ENCODE peak calls at places on chromosomes 4 and X, in eight cellular contexts. H, M, V, I, U, E, K and S are unnamed samples.

GRCh38 chr4:3832536-3833220 is 66.5 kb downstream of the ADRA2C start:
- DNase-seq in H (no peak), M (no peak), V (no peak), I (no peak), U (no peak), E (no peak), K (no peak), S (no peak)

GRCh38 chr4:7518871-7519637 is 84.3 kb upstream of the PSAPL1 start:
- DNase-seq in H (no peak), M (no peak), V (no peak), I (no peak), U (no peak), E (no peak), K (no peak), S (no peak)

GRCh38 chr4:147772459-147772969 is 40.6 kb downstream of the ARHGAP10 start:
- DNase-seq in H (peak; percentile 94), M (no peak), V (no peak), I (no peak), U (no peak), E (peak; percentile 54), K (peak; percentile 80), S (no peak)

GRCh38 chr4:10160280-10160856 is 43.8 kb upstream of the WDR1 start:
- DNase-seq in H (no peak), M (peak; percentile 51), V (no peak), I (no peak), U (no peak), E (peak; percentile 5), K (peak; percentile 79), S (no peak)

GRCh38 chr4:76990288-76991080 is 40.9 kb downstream of the SEPTIN11 start:
- DNase-seq in H (peak; percentile 99), M (no peak), V (no peak), I (no peak), U (peak; percentile 39), E (no peak), K (peak; percentile 76), S (no peak)

GRCh38 chrX:45710081-45710801 is 509.6 kb upstream of the DIPK2B start:
- DNase-seq in H (peak; percentile 99), M (no peak), V (no peak), I (no peak), U (no peak), E (peak; percentile 96), K (peak; percentile 59), S (no peak)

GRCh38 chr4:28277931-28278330 is 1417.3 kb downstream of the STIM2 start:
- DNase-seq in H (no peak), M (no peak), V (no peak), I (no peak), U (no peak), E (peak; percentile 49), K (no peak), S (no peak)

GRCh38 chrX:10756365-10756915 is 136.1 kb upstream of the MID1 start:
- DNase-seq in H (peak; percentile 93), M (no peak), V (no peak), I (no peak), U (no peak), E (peak; percentile 73), K (peak; percentile 88), S (no peak)

GRCh38 chrX:154401045-154401799 is 3.0 kb downstream of the RPL10 start:
- DNase-seq in H (peak; percentile 20), M (no peak), V (no peak), I (no peak), U (no peak), E (peak; percentile 30), K (no peak), S (no peak)

GRCh38 chrX:48815266-48815665 is 11.0 kb upstream of the ERAS start:
- DNase-seq in H (no peak), M (no peak), V (no peak), I (no peak), U (no peak), E (no peak), K (no peak), S (no peak)

GRCh38 chr4:76733380-76733779 is 164.6 kb downstream of the SOWAHB start:
- DNase-seq in H (no peak), M (no peak), V (no peak), I (no peak), U (peak; percentile 49), E (peak; percentile 70), K (no peak), S (no peak)

GRCh38 chr4:122889726-122890125 is 32.7 kb downstream of the NUDT6 start:
- DNase-seq in H (no peak), M (no peak), V (no peak), I (no peak), U (no peak), E (peak; percentile 53), K (no peak), S (no peak)

GRCh38 chr4:73187325-73187724 is 71.3 kb downstream of the ANKRD17 start:
- DNase-seq in H (peak; percentile 26), M (no peak), V (no peak), I (no peak), U (no peak), E (peak; percentile 61), K (peak; percentile 55), S (no peak)

GRCh38 chrX:110852180-110852579 is 56.6 kb upstream of the CHRDL1 start:
- DNase-seq in H (no peak), M (peak; percentile 40), V (no peak), I (no peak), U (no peak), E (peak; percentile 20), K (peak; percentile 22), S (no peak)

GRCh38 chrX:154987940-154988339 is 34.6 kb downstream of the F8 start:
- DNase-seq in H (no peak), M (no peak), V (no peak), I (no peak), U (no peak), E (no peak), K (no peak), S (no peak)

GRCh38 chr4:7653510-7654414 is 219.0 kb upstream of the PSAPL1 start:
- DNase-seq in H (no peak), M (no peak), V (no peak), I (no peak), U (no peak), E (no peak), K (no peak), S (no peak)

GRCh38 chr4:38034986-38035882 is 75.0 kb downstream of the PTTG2 start:
- DNase-seq in H (peak; percentile 14), M (peak; percentile 78), V (peak; percentile 9), I (no peak), U (no peak), E (peak; percentile 67), K (peak; percentile 83), S (no peak)

GRCh38 chrX:153750126-153750774 is 13.8 kb upstream of the PLXNB3 start:
- DNase-seq in H (no peak), M (no peak), V (no peak), I (no peak), U (no peak), E (no peak), K (no peak), S (no peak)

GRCh38 chr4:99653921-99654890 is 3.4 kb downstream of the C4orf54 start:
- DNase-seq in H (no peak), M (no peak), V (no peak), I (no peak), U (no peak), E (no peak), K (no peak), S (no peak)

GRCh38 chr4:177879851-177880250 is 437.6 kb upstream of the AGA start:
- DNase-seq in H (no peak), M (peak; percentile 30), V (no peak), I (peak; percentile 33), U (no peak), E (peak; percentile 19), K (no peak), S (no peak)
- TF ChIP-seq CTCF in H (no peak), M (peak; percentile 49), V (no peak), I (no peak), U (no peak), E (peak; percentile 43), K (no peak), S (no peak)

GRCh38 chr4:145623831-145624230 is 4.6 kb downstream of the MMAA start:
- DNase-seq in H (peak; percentile 42), M (no peak), V (no peak), I (no peak), U (no peak), E (peak; percentile 71), K (peak; percentile 37), S (no peak)

GRCh38 chr4:145618210-145618911 is 824 bp upstream of the MMAA start:
- DNase-seq in H (no peak), M (peak; percentile 4), V (no peak), I (no peak), U (peak; percentile 35), E (no peak), K (peak; percentile 35), S (no peak)

GRCh38 chr4:145614235-145614615 is 5.0 kb upstream of the MMAA start:
- DNase-seq in H (no peak), M (no peak), V (no peak), I (no peak), U (no peak), E (no peak), K (no peak), S (no peak)

GRCh38 chr4:145618912-145619638 is at the start of gene MMAA:
- DNase-seq in H (peak; percentile 83), M (peak; percentile 92), V (peak; percentile 89), I (peak; percentile 97), U (peak; percentile 97), E (peak; percentile 95), K (peak; percentile 94), S (peak; percentile 94)

DNA sequence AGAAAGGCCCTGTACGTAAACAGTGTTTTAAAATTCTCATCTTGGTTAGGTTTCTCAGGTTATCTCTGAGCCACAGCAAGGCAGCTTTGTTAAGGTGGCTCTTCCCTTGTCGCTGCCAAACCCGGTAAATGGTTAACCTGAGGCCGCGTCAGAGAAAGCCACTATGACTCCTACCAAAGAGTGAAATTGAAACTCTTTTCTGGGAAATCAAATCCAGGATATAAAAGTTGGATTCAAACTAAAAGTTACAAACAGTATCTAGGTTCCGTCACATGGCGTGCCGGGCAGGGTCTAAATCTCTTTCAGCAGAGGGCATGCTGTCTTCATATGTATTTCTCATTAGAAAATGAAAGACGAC is 433 bp downstream of the MMAA start:
- DNase-seq in H (peak; percentile 47), M (no peak), V (peak; percentile 8), I (peak; percentile 67), U (peak; percentile 83), E (peak; percentile 72), K (peak; percentile 53), S (no peak)
- TF ChIP-seq CTCF in H (no peak), M (no peak), V (peak; percentile 22), I (no peak), U (no peak), E (no peak), K (no peak), S (no peak)

GRCh38 chr4:53656421-53656981 is 65.2 kb upstream of the LNX1 start:
- DNase-seq in H (peak; percentile 8), M (no peak), V (no peak), I (peak; percentile 75), U (no peak), E (peak; percentile 19), K (peak; percentile 71), S (no peak)
- TF ChIP-seq CTCF in H (peak; percentile 40), M (peak; percentile 32), V (no peak), I (no peak), U (no peak), E (peak; percentile 63), K (peak; percentile 73), S (no peak)

DNA sequence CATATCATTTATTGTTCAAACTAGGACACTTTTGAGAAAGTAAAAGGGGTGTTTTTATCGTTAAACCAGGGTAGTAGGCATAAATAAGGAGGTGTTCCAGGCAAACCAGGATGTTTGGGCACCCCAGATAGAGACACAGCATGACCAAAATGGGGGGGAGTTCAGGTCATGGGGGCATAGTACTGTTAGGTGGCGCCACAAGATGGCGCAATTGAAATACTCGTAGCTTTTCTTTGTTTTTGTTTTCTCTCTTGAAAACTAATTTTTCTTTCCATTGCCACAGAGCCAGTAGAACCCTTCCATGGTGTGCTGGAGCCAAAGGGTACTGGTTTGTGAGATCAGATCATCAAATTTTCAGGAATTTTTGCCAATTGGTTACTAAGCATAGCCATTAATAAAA is 283.4 kb downstream of the BCOR start:
- DNase-seq in H (no peak), M (no peak), V (peak; percentile 33), I (no peak), U (peak; percentile 33), E (peak; percentile 38), K (peak; percentile 44), S (peak; percentile 25)
- TF ChIP-seq CTCF in H (peak; percentile 20), M (peak; percentile 56), V (peak; percentile 40), I (peak; percentile 26), U (peak; percentile 10), E (peak; percentile 68), K (peak; percentile 39), S (peak; percentile 47)